ENCODE peak calls at places on chromosomes 1 and 21, in nine cellular contexts. M, L, U, F, C, Y, T, J and Q are unnamed samples.

GRCh38 chr1:155022136-155022926 is 11.2 kb downstream of the DCST2 start:
- DNase-seq in M (no peak), L (peak), U (no peak), F (no peak), C (no peak), Y (no peak), T (no peak), J (no peak), Q (no peak)

GRCh38 chr1:167629681-167630567 is at the start of gene RCSD1:
- DNase-seq in M (peak), L (no peak), U (no peak), F (peak), C (no peak), Y (no peak), T (peak), J (no peak), Q (peak)

GRCh38 chr1:24609949-24610517 is 33.1 kb upstream of the SRRM1 start:
- DNase-seq in M (no peak), L (peak), U (no peak), F (no peak), C (no peak), Y (no peak), T (no peak), J (no peak), Q (no peak)

GRCh38 chr1:40625076-40625475 is 40.4 kb downstream of the RIMS3 start:
- DNase-seq in M (peak), L (peak), U (no peak), F (peak), C (no peak), Y (no peak), T (peak), J (no peak), Q (peak)

GRCh38 chr1:112395261-112395831 is 668 bp upstream of the CTTNBP2NL start:
- DNase-seq in M (no peak), L (no peak), U (no peak), F (no peak), C (no peak), Y (no peak), T (peak), J (no peak), Q (no peak)

GRCh38 chr1:181151378-181152326 is 63.2 kb downstream of the IER5 start:
- DNase-seq in M (no peak), L (no peak), U (peak), F (no peak), C (no peak), Y (peak), T (peak), J (no peak), Q (peak)

GRCh38 chr1:39406533-39407478 is 84.6 kb upstream of the BMP8A start:
- DNase-seq in M (no peak), L (no peak), U (peak), F (no peak), C (no peak), Y (peak), T (peak), J (no peak), Q (no peak)

GRCh38 chr21:38933731-38934130 is 128.0 kb downstream of the ETS2 start:
- DNase-seq in M (no peak), L (no peak), U (no peak), F (no peak), C (no peak), Y (no peak), T (no peak), J (no peak), Q (no peak)

GRCh38 chr1:2778220-2778592 is 23.3 kb downstream of the TTC34 start:
- DNase-seq in M (no peak), L (no peak), U (no peak), F (no peak), C (no peak), Y (no peak), T (no peak), J (no peak), Q (no peak)

GRCh38 chr1:39890267-39890666 is 7.0 kb upstream of the TRIT1 start:
- DNase-seq in M (no peak), L (no peak), U (no peak), F (no peak), C (no peak), Y (no peak), T (no peak), J (no peak), Q (no peak)

GRCh38 chr1:36705629-36706028 is 222.9 kb upstream of the CSF3R start:
- DNase-seq in M (peak), L (no peak), U (no peak), F (no peak), C (no peak), Y (no peak), T (no peak), J (no peak), Q (no peak)

GRCh38 chr1:102970496-102971078 is 137.7 kb downstream of the COL11A1 start:
- DNase-seq in M (peak), L (peak), U (peak), F (no peak), C (no peak), Y (peak), T (peak), J (no peak), Q (peak)

GRCh38 chr1:111127923-111128643 is 11.8 kb downstream of the DRAM2 start:
- DNase-seq in M (peak), L (no peak), U (no peak), F (no peak), C (no peak), Y (no peak), T (no peak), J (no peak), Q (peak)

GRCh38 chr1:221575605-221576004 is 166.3 kb downstream of the DUSP10 start:
- DNase-seq in M (no peak), L (no peak), U (no peak), F (no peak), C (no peak), Y (peak), T (peak), J (no peak), Q (no peak)

GRCh38 chr1:54798769-54799641 is 2.1 kb downstream of the TTC22 start:
- DNase-seq in M (no peak), L (peak), U (peak), F (no peak), C (no peak), Y (peak), T (no peak), J (peak), Q (peak)

GRCh38 chr1:235642021-235642942 is 7.3 kb downstream of the GNG4 start:
- DNase-seq in M (peak), L (peak), U (peak), F (no peak), C (no peak), Y (peak), T (peak), J (no peak), Q (peak)

GRCh38 chr1:25669781-25670567 is 53.4 kb downstream of the MAN1C1 start:
- DNase-seq in M (no peak), L (no peak), U (no peak), F (no peak), C (no peak), Y (no peak), T (no peak), J (no peak), Q (no peak)

GRCh38 chr1:158053276-158053675 is 59.8 kb downstream of the KIRREL1 start:
- DNase-seq in M (no peak), L (no peak), U (peak), F (no peak), C (no peak), Y (peak), T (no peak), J (no peak), Q (no peak)

GRCh38 chr1:99659755-99660210 is 13.9 kb downstream of the PALMD start:
- DNase-seq in M (no peak), L (peak), U (peak), F (no peak), C (no peak), Y (peak), T (peak), J (no peak), Q (no peak)

GRCh38 chr1:102834688-102835320 is 273.5 kb downstream of the COL11A1 start:
- DNase-seq in M (no peak), L (no peak), U (peak), F (no peak), C (no peak), Y (peak), T (no peak), J (no peak), Q (no peak)

GRCh38 chr1:10966233-10966632 is 46.2 kb upstream of the TARDBP start:
- DNase-seq in M (peak), L (no peak), U (no peak), F (no peak), C (no peak), Y (no peak), T (no peak), J (no peak), Q (peak)

GRCh38 chr1:31707711-31708110 is 3.9 kb upstream of the COL16A1 start:
- DNase-seq in M (no peak), L (no peak), U (peak), F (no peak), C (no peak), Y (peak), T (peak), J (no peak), Q (peak)

GRCh38 chr1:156152628-156153027 is 757 bp upstream of the SEMA4A start:
- DNase-seq in M (no peak), L (no peak), U (no peak), F (no peak), C (no peak), Y (no peak), T (no peak), J (no peak), Q (peak)

GRCh38 chr1:33741749-33742148 is 122.1 kb upstream of the HMGB4 start:
- DNase-seq in M (no peak), L (no peak), U (no peak), F (no peak), C (no peak), Y (no peak), T (no peak), J (no peak), Q (no peak)

GRCh38 chr1:94754570-94754969 is 65.6 kb upstream of the SLC44A3 start:
- DNase-seq in M (no peak), L (no peak), U (no peak), F (no peak), C (no peak), Y (peak), T (peak), J (no peak), Q (no peak)

GRCh38 chr1:7470904-7471638 is 300.0 kb upstream of the VAMP3 start:
- DNase-seq in M (no peak), L (peak), U (peak), F (peak), C (peak), Y (peak), T (peak), J (peak), Q (peak)

GRCh38 chr1:68544651-68545050 is 47.8 kb upstream of the DEPDC1 start:
- DNase-seq in M (no peak), L (no peak), U (no peak), F (no peak), C (no peak), Y (no peak), T (no peak), J (no peak), Q (no peak)

GRCh38 chr1:21217812-21218596 is 41.3 kb upstream of the EIF4G3 start:
- DNase-seq in M (peak), L (peak), U (peak), F (peak), C (no peak), Y (peak), T (peak), J (peak), Q (no peak)

GRCh38 chr1:51926171-51926812 is 47.8 kb upstream of the NRDC start:
- DNase-seq in M (peak), L (peak), U (peak), F (no peak), C (no peak), Y (peak), T (peak), J (no peak), Q (peak)

GRCh38 chr1:49102752-49103151 is 326.1 kb upstream of the BEND5 start:
- DNase-seq in M (no peak), L (no peak), U (peak), F (no peak), C (peak), Y (no peak), T (peak), J (no peak), Q (peak)

GRCh38 chr1:14696766-14697165 is 98.3 kb downstream of the KAZN start:
- DNase-seq in M (no peak), L (no peak), U (no peak), F (no peak), C (no peak), Y (no peak), T (no peak), J (no peak), Q (no peak)

GRCh38 chr1:201876148-201876547 is 12.6 kb upstream of the SHISA4 start:
- DNase-seq in M (no peak), L (no peak), U (peak), F (no peak), C (no peak), Y (peak), T (peak), J (no peak), Q (no peak)

DNA sequence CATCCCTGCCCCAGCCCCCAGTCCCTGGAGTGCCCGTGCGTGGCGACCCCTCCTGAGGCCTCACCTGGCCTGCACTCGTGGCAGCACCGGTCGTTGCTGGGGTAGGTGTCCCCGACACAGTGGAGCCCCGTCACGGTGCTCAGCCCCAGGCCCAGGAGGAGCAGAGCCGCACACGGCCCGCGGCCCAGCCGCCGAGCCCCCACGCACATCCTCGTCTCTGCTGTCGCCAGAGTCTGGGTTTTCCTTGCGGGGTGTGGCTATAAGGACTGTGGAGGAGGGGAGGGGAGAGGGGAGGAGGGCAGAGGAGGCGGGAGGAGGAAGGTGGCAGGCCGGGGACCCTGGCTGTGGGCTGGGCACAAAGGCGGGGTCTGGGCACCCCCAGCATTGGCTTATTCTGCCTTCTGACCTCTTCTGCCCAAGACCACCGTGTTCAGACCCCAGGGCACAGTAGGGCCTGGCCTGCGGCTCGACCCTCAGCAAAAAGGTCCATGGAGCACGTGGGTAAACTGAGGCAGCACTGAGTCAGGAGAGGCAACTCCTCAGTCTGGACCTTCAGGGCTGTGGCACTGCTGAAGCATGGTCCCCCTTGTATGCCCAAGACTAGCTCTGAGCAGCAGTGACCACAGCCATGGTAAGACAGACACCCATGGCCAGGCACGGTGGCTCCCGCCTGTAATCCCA is at the start of gene TNFRSF4:
- DNase-seq in M (no peak), L (no peak), U (no peak), F (peak), C (no peak), Y (no peak), T (no peak), J (no peak), Q (no peak)
- H3K4me3 ChIP-seq in M (no peak), L (no peak), U (no peak), F (peak), C (no peak), Y (no peak), T (no peak), J (no peak), Q (no peak)

DNA sequence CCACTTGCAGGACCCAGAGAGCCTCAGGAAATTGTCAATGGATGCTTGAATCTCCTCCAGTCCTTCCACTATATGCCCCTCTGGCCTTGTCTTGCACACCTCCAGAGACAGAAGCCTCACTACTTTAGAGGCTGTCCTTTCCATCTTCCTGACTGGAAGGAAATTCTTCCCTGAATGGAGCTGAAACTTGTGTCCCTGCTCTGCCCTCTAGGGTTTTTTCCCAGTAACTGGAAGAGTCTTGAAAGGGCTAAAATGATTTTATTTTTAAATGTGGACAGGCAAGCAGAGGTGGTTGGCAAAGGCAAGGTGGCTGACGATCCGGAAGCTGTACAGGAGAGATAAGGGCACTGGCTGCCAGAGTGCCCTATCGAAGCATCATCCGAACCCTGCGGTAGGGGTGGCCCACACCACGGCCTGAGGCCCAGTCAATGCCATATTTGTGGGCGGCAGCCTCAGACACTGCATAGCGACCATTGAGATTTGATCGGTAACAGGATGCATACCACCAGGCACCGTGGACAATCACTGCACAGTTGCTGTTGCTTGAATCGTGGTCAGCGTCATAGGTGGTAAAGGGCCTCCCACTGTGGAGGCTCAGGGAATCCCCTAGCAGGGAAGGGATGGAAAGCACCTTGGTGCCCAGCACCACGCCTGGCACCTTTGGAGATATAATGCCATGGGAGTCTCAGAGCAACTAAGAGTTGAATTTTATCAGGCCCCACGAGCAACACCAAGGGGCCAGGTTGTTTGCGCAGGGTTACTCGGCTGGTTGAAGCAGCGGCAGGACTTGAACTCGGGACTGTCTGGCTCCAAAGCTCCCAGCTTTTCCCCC is 2.3 kb upstream of the MAP3K6 start:
- DNase-seq in M (no peak), L (no peak), U (peak), F (no peak), C (no peak), Y (peak), T (peak), J (no peak), Q (no peak)
- TF ChIP-seq CTCF in M (peak), L (peak), U (peak), F (no peak), C (peak), Y (peak), T (peak), J (no peak), Q (no peak)

DNA sequence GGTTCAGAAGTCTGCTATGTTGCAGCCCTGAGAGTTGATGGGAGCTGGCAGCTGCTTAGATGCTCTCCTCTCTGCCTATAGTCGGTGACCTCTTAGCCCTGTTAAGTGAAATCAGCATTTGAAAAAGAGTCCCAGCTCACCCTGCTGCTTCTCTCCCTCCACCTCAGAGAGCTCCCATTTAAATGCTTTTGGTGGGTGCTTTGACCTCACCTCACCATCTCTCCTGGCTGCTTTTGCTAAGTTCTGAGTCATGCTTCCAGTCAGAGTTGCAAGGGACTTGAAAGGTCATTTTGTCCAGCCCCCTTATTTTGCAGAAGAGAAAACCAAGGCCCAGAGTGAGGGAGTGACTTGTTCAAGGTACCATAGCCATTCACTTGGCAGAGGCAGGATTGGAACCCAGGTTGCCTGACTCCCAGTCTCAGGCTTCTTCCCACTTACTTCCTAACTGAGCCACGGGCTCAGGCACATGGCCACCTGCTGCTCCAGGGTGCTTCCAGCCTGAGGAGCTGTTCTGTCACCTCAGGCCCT is 3.3 kb downstream of the MAPKAPK2 start:
- DNase-seq in M (no peak), L (no peak), U (peak), F (no peak), C (no peak), Y (peak), T (peak), J (no peak), Q (no peak)
- H3K4me3 ChIP-seq in M (no peak), L (no peak), U (peak), F (peak), C (peak), Y (no peak), T (no peak), J (no peak), Q (no peak)

DNA sequence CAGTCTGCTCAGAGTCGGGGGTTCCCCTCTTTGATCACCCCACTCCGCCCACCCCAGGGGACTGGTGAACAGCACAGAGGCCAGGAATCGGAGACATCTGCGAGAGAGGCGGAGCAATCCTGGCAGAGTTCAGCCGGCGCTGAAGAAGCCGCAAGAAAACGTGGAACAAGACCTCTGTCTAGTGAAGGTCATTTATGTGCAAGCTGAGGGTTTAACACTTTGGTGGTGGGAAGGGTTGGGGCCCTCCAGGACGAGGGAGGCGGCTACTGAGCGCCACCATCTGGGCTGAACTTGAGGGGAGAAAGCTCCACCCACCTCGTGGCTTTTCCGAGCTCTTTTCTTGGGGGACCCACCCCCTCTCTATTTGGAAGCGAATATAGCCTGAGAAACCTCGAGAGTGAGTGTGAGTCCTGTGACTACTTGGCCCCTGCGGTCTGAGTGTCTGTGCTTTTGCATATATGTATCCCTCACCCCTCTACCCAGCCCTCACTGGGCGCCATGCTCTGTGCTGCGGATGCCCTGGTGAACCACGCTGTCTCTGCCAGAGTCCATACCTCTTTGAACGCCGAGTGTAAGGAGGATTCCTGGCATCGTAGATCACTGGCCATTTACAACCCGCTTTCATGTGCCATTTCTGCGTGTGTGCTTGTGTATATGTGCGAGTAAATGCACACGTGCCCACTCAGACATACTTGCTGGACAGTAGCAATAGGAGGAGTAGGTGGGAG is 1.2 kb upstream of the EPHA10 start:
- DNase-seq in M (peak), L (no peak), U (no peak), F (no peak), C (no peak), Y (no peak), T (no peak), J (no peak), Q (peak)
- TF ChIP-seq CTCF in M (peak), L (no peak), U (no peak), F (no peak), C (no peak), Y (no peak), T (no peak), J (no peak), Q (no peak)

DNA sequence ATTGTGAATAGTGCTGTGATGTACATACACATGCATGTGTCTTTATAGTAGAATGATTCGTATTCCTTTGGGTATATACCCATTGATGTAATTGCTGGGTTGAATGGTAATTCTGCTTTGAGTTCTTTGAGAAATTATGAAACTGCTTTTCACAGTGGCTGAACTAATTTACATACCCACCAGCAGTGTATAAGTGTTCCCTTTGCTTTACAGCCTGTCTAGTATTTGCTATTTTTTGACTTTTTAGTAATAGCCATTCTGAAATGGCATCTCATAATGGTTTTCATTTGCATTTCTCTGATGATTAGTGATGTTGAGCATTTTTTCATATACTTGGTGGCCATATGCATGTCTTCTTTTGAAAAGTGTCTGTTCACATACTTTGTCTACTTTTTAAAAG is 54.5 kb upstream of the FAM78B start:
- DNase-seq in M (no peak), L (no peak), U (no peak), F (no peak), C (no peak), Y (no peak), T (no peak), J (no peak), Q (peak)
- H3K4me3 ChIP-seq in M (no peak), L (no peak), U (no peak), F (no peak), C (no peak), Y (no peak), T (no peak), J (no peak), Q (no peak)

GRCh38 chr1:205423248-205423647 is 1.4 kb upstream of the LEMD1 start:
- DNase-seq in M (no peak), L (no peak), U (no peak), F (no peak), C (no peak), Y (no peak), T (no peak), J (no peak), Q (no peak)
- TF ChIP-seq CTCF in M (peak), L (peak), U (no peak), F (no peak), C (no peak), Y (no peak), T (no peak), J (no peak), Q (no peak)